ENCODE peak calls at places on chromosomes 7 and 10, in five cellular contexts. H is left ventricle myocardium inferior, G is upper lobe of right lung, S is Calu3, T is body of pancreas. I is an unnamed sample.

GRCh38 chr7:111333010-111333409 is 229.3 kb downstream of the IMMP2L start:
- DNase-seq in T (no peak), S (peak; percentile 3), G (no peak), H (no peak), I (no peak)

GRCh38 chr10:122232781-122233180 is 38.3 kb upstream of the BTBD16 start:
- DNase-seq in G (no peak), S (no peak), H (no peak), T (no peak), I (no peak)

GRCh38 chr7:95845007-95845406 is 72.7 kb downstream of the DYNC1I1 start:
- DNase-seq in T (no peak), H (no peak), G (no peak), S (no peak), I (no peak)

GRCh38 chr7:31368620-31369019 is 28.1 kb upstream of the NEUROD6 start:
- DNase-seq in H (no peak), T (no peak), S (no peak), G (no peak), I (no peak)

GRCh38 chr7:44292418-44292817 is 33.0 kb downstream of the CAMK2B start:
- DNase-seq in T (no peak), G (no peak), S (no peak), H (no peak), I (no peak)

GRCh38 chr10:110349826-110350225 is 45.1 kb upstream of the SMNDC1 start:
- DNase-seq in G (no peak), H (no peak), T (no peak), S (no peak), I (no peak)

GRCh38 chr7:28591275-28591674 is 179.0 kb downstream of the CREB5 start:
- DNase-seq in H (no peak), S (no peak), T (no peak), G (no peak), I (no peak)

GRCh38 chr7:128910569-128910945 is at the start of gene KCP:
- DNase-seq in T (no peak), H (no peak), G (peak; percentile 60), S (no peak), I (no peak)

GRCh38 chr7:69847921-69848612 is 249.8 kb downstream of the AUTS2 start:
- DNase-seq in S (no peak), G (no peak), H (no peak), T (no peak), I (no peak)

GRCh38 chr7:92614586-92615237 is 24.5 kb upstream of the FAM133B start:
- DNase-seq in T (peak; percentile 31), G (no peak), H (peak; percentile 18), S (no peak), I (no peak)

GRCh38 chr7:131012477-131013031 is 278.5 kb upstream of the KLF14 start:
- DNase-seq in S (no peak), G (no peak), T (no peak), H (no peak), I (no peak)

GRCh38 chr10:24737001-24737400 is 13.3 kb upstream of the ARHGAP21 start:
- DNase-seq in H (no peak), S (no peak), T (no peak), G (no peak), I (no peak)

GRCh38 chr10:60130130-60130579 is 223.8 kb upstream of the CCDC6 start:
- DNase-seq in G (no peak), H (no peak), S (peak; percentile 61), T (peak; percentile 44), I (no peak)

GRCh38 chr10:66564341-66564740 is 361.5 kb upstream of the LRRTM3 start:
- DNase-seq in T (no peak), S (no peak), G (no peak), H (no peak), I (no peak)

GRCh38 chr10:132536241-132536963 is 1.2 kb upstream of the INPP5A start:
- DNase-seq in S (peak; percentile 32), T (peak; percentile 59), G (peak; percentile 64), H (peak; percentile 20), I (peak; percentile 87)

GRCh38 chr7:136533732-136534131 is 334.7 kb upstream of the CHRM2 start:
- DNase-seq in S (no peak), T (no peak), H (no peak), G (no peak), I (no peak)

GRCh38 chr7:44151679-44152355 is 10.7 kb upstream of the MYL7 start:
- DNase-seq in H (no peak), T (no peak), G (no peak), S (no peak), I (no peak)

GRCh38 chr10:78868456-78868855 is 200.3 kb upstream of the ZMIZ1 start:
- DNase-seq in G (no peak), S (no peak), H (no peak), T (no peak), I (no peak)

GRCh38 chr7:39727614-39728013 is 104.2 kb downstream of the RALA start:
- DNase-seq in S (no peak), H (no peak), T (no peak), G (no peak), I (no peak)

GRCh38 chr10:69352569-69353264 is 64.0 kb downstream of the TACR2 start:
- DNase-seq in G (no peak), H (no peak), S (no peak), T (no peak), I (no peak)

GRCh38 chr10:47269294-47269693 is 30.7 kb upstream of the GDF10 start:
- DNase-seq in G (no peak), H (no peak), S (no peak), T (peak; percentile 23), I (no peak)

GRCh38 chr7:122550545-122550944 is 148.4 kb downstream of the RNF133 start:
- DNase-seq in G (no peak), S (no peak), H (no peak), T (no peak), I (no peak)

GRCh38 chr10:25934673-25935139 is 677 bp downstream of the MYO3A start:
- DNase-seq in T (peak; percentile 51), S (peak; percentile 56), H (no peak), G (peak; percentile 67), I (no peak)

GRCh38 chr7:75642810-75643486 is 95.8 kb downstream of the HIP1 start:
- DNase-seq in H (no peak), S (peak; percentile 47), G (peak; percentile 69), T (peak; percentile 44), I (no peak)

GRCh38 chr7:51451751-51452465 is 135.3 kb upstream of the COBL start:
- DNase-seq in H (no peak), G (no peak), S (peak; percentile 39), T (no peak), I (no peak)

GRCh38 chr7:47202146-47202768 is 379.7 kb downstream of the TNS3 start:
- DNase-seq in T (no peak), G (no peak), H (no peak), S (no peak), I (no peak)

GRCh38 chr10:60536529-60537114 is 146.9 kb upstream of the ANK3 start:
- DNase-seq in G (no peak), H (no peak), T (no peak), S (no peak), I (no peak)

GRCh38 chr7:98360221-98361124 is 40.4 kb downstream of the BAIAP2L1 start:
- DNase-seq in S (peak; percentile 21), G (peak; percentile 79), T (no peak), H (no peak), I (no peak)

GRCh38 chr7:149006345-149006725 is 22.0 kb downstream of the PDIA4 start:
- DNase-seq in H (no peak), S (no peak), G (no peak), T (no peak), I (peak; percentile 82)

GRCh38 chr10:102159051-102159597 is 6.9 kb downstream of the NOLC1 start:
- DNase-seq in S (no peak), H (no peak), G (no peak), T (no peak), I (no peak)

GRCh38 chr7:53191836-53192443 is 156.5 kb downstream of the POM121L12 start:
- DNase-seq in T (no peak), S (no peak), G (no peak), H (no peak), I (no peak)

GRCh38 chr10:49053998-49054692 is 61.2 kb downstream of the VSTM4 start:
- DNase-seq in H (no peak), S (no peak), T (no peak), G (no peak), I (no peak)

GRCh38 chr10:108301002-108301401 is 1136.5 kb upstream of the SORCS1 start:
- DNase-seq in T (no peak), G (no peak), S (no peak), H (no peak), I (no peak)
- TF ChIP-seq CTCF in T (no peak), G (no peak), S (no peak), H (no peak), I (no peak)

GRCh38 chr7:151631968-151632749 is 112.5 kb upstream of the RHEB start:
- DNase-seq in T (peak; percentile 93), S (peak; percentile 92), G (peak; percentile 96), H (peak; percentile 84), I (no peak)
- TF ChIP-seq CTCF in T (no peak), S (no peak), G (peak; percentile 18), H (peak; percentile 44), I (peak; percentile 71)

GRCh38 chr7:114402866-114403635 is 11.6 kb upstream of the FOXP2 start:
- DNase-seq in G (no peak), H (no peak), T (no peak), S (no peak), I (no peak)

GRCh38 chr7:114409750-114410149 is 4.9 kb upstream of the FOXP2 start:
- DNase-seq in H (no peak), S (no peak), G (no peak), T (no peak), I (no peak)

DNA sequence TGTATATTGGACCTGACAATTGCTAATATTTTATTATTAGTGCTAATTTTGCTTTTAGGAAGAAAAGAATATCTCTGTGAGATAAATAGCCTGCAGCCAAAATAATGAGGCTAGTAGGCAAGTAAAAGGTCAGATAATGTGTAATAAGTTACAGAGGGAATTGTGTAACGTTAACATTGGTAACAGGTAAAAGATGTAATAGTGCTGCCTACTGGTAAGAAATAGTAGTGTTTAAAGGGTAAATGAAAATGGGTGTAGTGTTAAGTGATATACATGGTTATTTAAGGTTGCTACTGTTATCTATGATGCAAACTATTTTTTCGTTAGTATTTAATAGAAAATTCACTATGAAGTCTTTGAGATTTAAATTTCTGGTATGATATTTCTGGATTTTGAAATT is 9.2 kb upstream of the FOXP2 start:
- DNase-seq in S (no peak), H (no peak), T (no peak), G (no peak), I (no peak)
- TF ChIP-seq CTCF in S (peak; percentile 55), H (peak; percentile 36), T (peak; percentile 52), G (peak; percentile 38), I (peak; percentile 85)

GRCh38 chr7:23658831-23659427 is 21.1 kb upstream of the FAM221A start:
- DNase-seq in S (no peak), T (no peak), H (no peak), G (no peak), I (no peak)

GRCh38 chr7:23655433-23655832 is 24.6 kb upstream of the FAM221A start:
- DNase-seq in G (no peak), S (no peak), T (no peak), H (no peak), I (no peak)

GRCh38 chr7:23653942-23654341 is 26.1 kb upstream of the FAM221A start:
- DNase-seq in G (no peak), H (no peak), T (no peak), S (no peak), I (no peak)

DNA sequence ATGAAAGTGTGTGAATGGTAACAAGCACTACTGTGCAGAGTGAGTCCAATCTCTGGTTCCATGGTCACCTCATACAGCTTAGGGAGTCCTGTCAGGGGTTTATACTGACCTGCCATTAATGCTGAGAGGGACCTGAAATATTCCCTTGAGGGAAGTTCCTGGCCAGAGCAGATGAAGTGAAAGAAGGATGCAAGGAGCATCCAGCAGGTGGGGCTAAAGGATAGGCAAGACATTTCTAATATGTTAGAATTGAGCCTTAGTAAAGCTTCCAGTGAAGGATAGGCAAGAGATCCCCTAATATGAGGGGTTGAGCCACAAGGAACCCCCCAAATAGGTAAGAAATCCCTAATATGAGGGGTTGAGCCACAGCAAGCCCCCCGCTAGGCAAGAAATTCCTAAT is 25.5 kb upstream of the FAM221A start:
- DNase-seq in G (no peak), T (peak; percentile 82), S (peak; percentile 40), H (no peak), I (no peak)
- TF ChIP-seq CTCF in G (peak; percentile 21), T (peak; percentile 63), S (peak; percentile 30), H (peak; percentile 47), I (peak; percentile 72)